ENCODE peak calls at places on chromosomes 4 and X, in eight cellular contexts. M is G401; D is activated T-cell treated with anti-CD3 and anti-CD28 coated beads, Interleukin-2, amount 50 U/mL, for 72 hours; U is ovary; T is SW480; I is GM20000; F is GM03348; K is cardiac muscle cell. C is an unnamed sample.

GRCh38 chrX:11557120-11557519 is 108.6 kb downstream of the ARHGAP6 start:
- DNase-seq in I (no peak), T (no peak), F (peak; percentile 66), D (no peak), K (peak; percentile 40), M (no peak), U (no peak), C (no peak)

GRCh38 chr4:182917182-182918043 is at the start of gene DCTD:
- DNase-seq in M (peak; percentile 75), U (peak; percentile 87), F (peak; percentile 95), T (peak; percentile 70), D (peak; percentile 88), I (peak; percentile 92), K (peak; percentile 81), C (peak; percentile 75)

GRCh38 chrX:101619336-101619735 is 1.5 kb upstream of the ARMCX6 start:
- DNase-seq in I (no peak), K (no peak), F (no peak), U (no peak), T (peak; percentile 28), M (no peak), D (no peak), C (no peak)

GRCh38 chr4:10640535-10641159 is 43.9 kb downstream of the CLNK start:
- DNase-seq in T (no peak), K (no peak), I (no peak), F (no peak), U (no peak), D (no peak), M (no peak), C (no peak)

GRCh38 chrX:68699960-68700746 is 52.7 kb downstream of the STARD8 start:
- DNase-seq in U (no peak), D (no peak), K (peak; percentile 42), I (no peak), M (no peak), T (no peak), F (peak; percentile 32), C (peak; percentile 56)

GRCh38 chr4:144183165-144183564 is 42.6 kb upstream of the GYPA start:
- DNase-seq in F (no peak), I (no peak), D (no peak), T (no peak), K (no peak), M (no peak), U (no peak), C (no peak)

GRCh38 chr4:83876047-83876446 is 340.1 kb downstream of the GPAT3 start:
- DNase-seq in I (no peak), M (no peak), U (no peak), F (no peak), T (no peak), K (no peak), D (no peak), C (peak; percentile 26)

GRCh38 chr4:149409186-149410056 is 406.2 kb downstream of the IQCM start:
- DNase-seq in U (no peak), K (peak; percentile 84), F (peak; percentile 76), M (peak; percentile 59), T (peak; percentile 72), D (no peak), I (no peak), C (peak; percentile 93)

GRCh38 chrX:15751160-15751819 is 13.2 kb downstream of the CA5B start:
- DNase-seq in D (peak; percentile 3), K (no peak), F (peak; percentile 23), M (no peak), I (no peak), U (no peak), T (peak; percentile 8), C (no peak)